ENCODE peak calls at places on chromosomes 4 and X, in six cellular contexts. One of them, this sample, is unnamed.

GRCh38 chr4:151624606-151625565 is 135.9 kb downstream of the GATB start:
- DNase-seq in mesendoderm: no peak
- DNase-seq in activated CD4-positive, alpha-beta T cell treated with anti-CD3 and anti-CD28 coated beads for 24 hours: no peak
- DNase-seq in IMR-90: no peak
- DNase-seq in EL: no peak
- DNase-seq in renal cortical epithelial cell: no peak
- DNase-seq in this sample: no peak

GRCh38 chr4:21753084-21753760 is 195.3 kb downstream of the KCNIP4 start:
- DNase-seq in mesendoderm: peak
- DNase-seq in activated CD4-positive, alpha-beta T cell treated with anti-CD3 and anti-CD28 coated beads for 24 hours: no peak
- DNase-seq in IMR-90: no peak
- DNase-seq in EL: peak
- DNase-seq in renal cortical epithelial cell: peak
- DNase-seq in this sample: no peak

GRCh38 chrX:37752941-37753340 is 26.9 kb upstream of the CYBB start:
- DNase-seq in mesendoderm: no peak
- DNase-seq in activated CD4-positive, alpha-beta T cell treated with anti-CD3 and anti-CD28 coated beads for 24 hours: no peak
- DNase-seq in IMR-90: no peak
- DNase-seq in EL: no peak
- DNase-seq in renal cortical epithelial cell: no peak
- DNase-seq in this sample: no peak

GRCh38 chr4:186021461-186022167 is 47.3 kb upstream of the TLR3 start:
- DNase-seq in mesendoderm: peak
- DNase-seq in activated CD4-positive, alpha-beta T cell treated with anti-CD3 and anti-CD28 coated beads for 24 hours: no peak
- DNase-seq in IMR-90: peak
- DNase-seq in EL: peak
- DNase-seq in renal cortical epithelial cell: peak
- DNase-seq in this sample: peak

GRCh38 chr4:94880976-94881375 is 123.2 kb downstream of the BMPR1B start:
- DNase-seq in mesendoderm: no peak
- DNase-seq in activated CD4-positive, alpha-beta T cell treated with anti-CD3 and anti-CD28 coated beads for 24 hours: no peak
- DNase-seq in IMR-90: peak
- DNase-seq in EL: no peak
- DNase-seq in renal cortical epithelial cell: no peak
- DNase-seq in this sample: peak

GRCh38 chrX:139093201-139093600 is 381.7 kb upstream of the FGF13 start:
- DNase-seq in mesendoderm: no peak
- DNase-seq in activated CD4-positive, alpha-beta T cell treated with anti-CD3 and anti-CD28 coated beads for 24 hours: no peak
- DNase-seq in IMR-90: no peak
- DNase-seq in EL: no peak
- DNase-seq in renal cortical epithelial cell: no peak
- DNase-seq in this sample: peak

GRCh38 chr4:140372607-140373327 is 679 bp upstream of the SCOC start:
- DNase-seq in mesendoderm: no peak
- DNase-seq in activated CD4-positive, alpha-beta T cell treated with anti-CD3 and anti-CD28 coated beads for 24 hours: peak
- DNase-seq in IMR-90: peak
- DNase-seq in EL: peak
- DNase-seq in renal cortical epithelial cell: peak
- DNase-seq in this sample: peak

GRCh38 chrX:71298119-71298518 is 3.4 kb upstream of the ITGB1BP2 start:
- DNase-seq in mesendoderm: no peak
- DNase-seq in activated CD4-positive, alpha-beta T cell treated with anti-CD3 and anti-CD28 coated beads for 24 hours: no peak
- DNase-seq in IMR-90: no peak
- DNase-seq in EL: no peak
- DNase-seq in renal cortical epithelial cell: no peak
- DNase-seq in this sample: peak

GRCh38 chr4:2259541-2260267 is 2.2 kb downstream of the MXD4 start:
- DNase-seq in mesendoderm: no peak
- DNase-seq in activated CD4-positive, alpha-beta T cell treated with anti-CD3 and anti-CD28 coated beads for 24 hours: no peak
- DNase-seq in IMR-90: no peak
- DNase-seq in EL: no peak
- DNase-seq in renal cortical epithelial cell: no peak
- DNase-seq in this sample: no peak

GRCh38 chr4:112517067-112517588 is 1.1 kb upstream of the NEUROG2 start:
- DNase-seq in mesendoderm: peak
- DNase-seq in activated CD4-positive, alpha-beta T cell treated with anti-CD3 and anti-CD28 coated beads for 24 hours: no peak
- DNase-seq in IMR-90: no peak
- DNase-seq in EL: no peak
- DNase-seq in renal cortical epithelial cell: no peak
- DNase-seq in this sample: no peak

GRCh38 chr4:183602444-183603102 is 56.4 kb downstream of the RWDD4 start:
- DNase-seq in mesendoderm: peak
- DNase-seq in activated CD4-positive, alpha-beta T cell treated with anti-CD3 and anti-CD28 coated beads for 24 hours: no peak
- DNase-seq in IMR-90: peak
- DNase-seq in EL: peak
- DNase-seq in renal cortical epithelial cell: peak
- DNase-seq in this sample: peak

GRCh38 chrX:42472727-42473126 is 305.2 kb downstream of the PPP1R2C start:
- DNase-seq in mesendoderm: no peak
- DNase-seq in activated CD4-positive, alpha-beta T cell treated with anti-CD3 and anti-CD28 coated beads for 24 hours: no peak
- DNase-seq in IMR-90: no peak
- DNase-seq in EL: no peak
- DNase-seq in renal cortical epithelial cell: no peak
- DNase-seq in this sample: no peak

GRCh38 chr4:48570646-48571220 is 80.7 kb downstream of the ZAR1 start:
- DNase-seq in mesendoderm: no peak
- DNase-seq in activated CD4-positive, alpha-beta T cell treated with anti-CD3 and anti-CD28 coated beads for 24 hours: no peak
- DNase-seq in IMR-90: peak
- DNase-seq in EL: peak
- DNase-seq in renal cortical epithelial cell: peak
- DNase-seq in this sample: peak

GRCh38 chr4:84750260-84750955 is 167.5 kb downstream of the CDS1 start:
- DNase-seq in mesendoderm: peak
- DNase-seq in activated CD4-positive, alpha-beta T cell treated with anti-CD3 and anti-CD28 coated beads for 24 hours: no peak
- DNase-seq in IMR-90: peak
- DNase-seq in EL: peak
- DNase-seq in renal cortical epithelial cell: peak
- DNase-seq in this sample: peak

GRCh38 chrX:44400588-44400987 is 57.1 kb upstream of the EFHC2 start:
- DNase-seq in mesendoderm: no peak
- DNase-seq in activated CD4-positive, alpha-beta T cell treated with anti-CD3 and anti-CD28 coated beads for 24 hours: no peak
- DNase-seq in IMR-90: peak
- DNase-seq in EL: peak
- DNase-seq in renal cortical epithelial cell: peak
- DNase-seq in this sample: peak

GRCh38 chr4:79241846-79242245 is 84.0 kb downstream of the NAA11 start:
- DNase-seq in mesendoderm: peak
- DNase-seq in activated CD4-positive, alpha-beta T cell treated with anti-CD3 and anti-CD28 coated beads for 24 hours: no peak
- DNase-seq in IMR-90: peak
- DNase-seq in EL: peak
- DNase-seq in renal cortical epithelial cell: peak
- DNase-seq in this sample: peak

GRCh38 chr4:39706334-39706733 is 8.4 kb downstream of the UBE2K start:
- DNase-seq in mesendoderm: peak
- DNase-seq in activated CD4-positive, alpha-beta T cell treated with anti-CD3 and anti-CD28 coated beads for 24 hours: no peak
- DNase-seq in IMR-90: peak
- DNase-seq in EL: peak
- DNase-seq in renal cortical epithelial cell: peak
- DNase-seq in this sample: peak

GRCh38 chr4:2795558-2796260 is 2.8 kb downstream of the SH3BP2 start:
- DNase-seq in mesendoderm: no peak
- DNase-seq in activated CD4-positive, alpha-beta T cell treated with anti-CD3 and anti-CD28 coated beads for 24 hours: no peak
- DNase-seq in IMR-90: no peak
- DNase-seq in EL: no peak
- DNase-seq in renal cortical epithelial cell: no peak
- DNase-seq in this sample: no peak

GRCh38 chr4:147825451-147826287 is 93.8 kb downstream of the ARHGAP10 start:
- DNase-seq in mesendoderm: no peak
- DNase-seq in activated CD4-positive, alpha-beta T cell treated with anti-CD3 and anti-CD28 coated beads for 24 hours: no peak
- DNase-seq in IMR-90: no peak
- DNase-seq in EL: no peak
- DNase-seq in renal cortical epithelial cell: no peak
- DNase-seq in this sample: no peak

GRCh38 chr4:55553442-55553841 is 6.7 kb upstream of the CLOCK start:
- DNase-seq in mesendoderm: peak
- DNase-seq in activated CD4-positive, alpha-beta T cell treated with anti-CD3 and anti-CD28 coated beads for 24 hours: no peak
- DNase-seq in IMR-90: no peak
- DNase-seq in EL: peak
- DNase-seq in renal cortical epithelial cell: peak
- DNase-seq in this sample: peak

GRCh38 chr4:10131202-10131601 is 14.6 kb upstream of the WDR1 start:
- DNase-seq in mesendoderm: no peak
- DNase-seq in activated CD4-positive, alpha-beta T cell treated with anti-CD3 and anti-CD28 coated beads for 24 hours: no peak
- DNase-seq in IMR-90: no peak
- DNase-seq in EL: no peak
- DNase-seq in renal cortical epithelial cell: no peak
- DNase-seq in this sample: no peak

GRCh38 chrX:68432648-68433047 is 647 bp downstream of the OPHN1 start:
- DNase-seq in mesendoderm: peak
- DNase-seq in activated CD4-positive, alpha-beta T cell treated with anti-CD3 and anti-CD28 coated beads for 24 hours: no peak
- DNase-seq in IMR-90: peak
- DNase-seq in EL: peak
- DNase-seq in renal cortical epithelial cell: peak
- DNase-seq in this sample: no peak

GRCh38 chr4:1151541-1151940 is 20.8 kb downstream of the SPON2 start:
- DNase-seq in mesendoderm: no peak
- DNase-seq in activated CD4-positive, alpha-beta T cell treated with anti-CD3 and anti-CD28 coated beads for 24 hours: no peak
- DNase-seq in IMR-90: no peak
- DNase-seq in EL: no peak
- DNase-seq in renal cortical epithelial cell: no peak
- DNase-seq in this sample: no peak

GRCh38 chr4:117001077-117001476 is 84.3 kb downstream of the TRAM1L1 start:
- DNase-seq in mesendoderm: no peak
- DNase-seq in activated CD4-positive, alpha-beta T cell treated with anti-CD3 and anti-CD28 coated beads for 24 hours: no peak
- DNase-seq in IMR-90: no peak
- DNase-seq in EL: no peak
- DNase-seq in renal cortical epithelial cell: peak
- DNase-seq in this sample: no peak

GRCh38 chr4:159390648-159391047 is 287.8 kb downstream of the RAPGEF2 start:
- DNase-seq in mesendoderm: no peak
- DNase-seq in activated CD4-positive, alpha-beta T cell treated with anti-CD3 and anti-CD28 coated beads for 24 hours: no peak
- DNase-seq in IMR-90: peak
- DNase-seq in EL: peak
- DNase-seq in renal cortical epithelial cell: peak
- DNase-seq in this sample: peak

GRCh38 chr4:48015216-48015615 is 1.3 kb downstream of the CNGA1 start:
- DNase-seq in mesendoderm: no peak
- DNase-seq in activated CD4-positive, alpha-beta T cell treated with anti-CD3 and anti-CD28 coated beads for 24 hours: no peak
- DNase-seq in IMR-90: no peak
- DNase-seq in EL: no peak
- DNase-seq in renal cortical epithelial cell: peak
- DNase-seq in this sample: no peak

GRCh38 chrX:129706395-129707072 is 32.2 kb upstream of the XPNPEP2 start:
- DNase-seq in mesendoderm: no peak
- DNase-seq in activated CD4-positive, alpha-beta T cell treated with anti-CD3 and anti-CD28 coated beads for 24 hours: no peak
- DNase-seq in IMR-90: no peak
- DNase-seq in EL: peak
- DNase-seq in renal cortical epithelial cell: peak
- DNase-seq in this sample: no peak

This sample was measured in fibroblast of villous mesenchyme.